ENCODE peak calls at places on chromosomes 1 and 21, in four cellular contexts. C, U, V and D are unnamed samples.

GRCh38 chr1:110380667-110381283 is 10.1 kb downstream of the SLC16A4 start:
- DNase-seq in V (no peak), C (no peak), U (no peak), D (no peak)

GRCh38 chr1:93842750-93843500 is 36.1 kb downstream of the DNTTIP2 start:
- DNase-seq in V (no peak), U (no peak), C (no peak), D (no peak)

GRCh38 chr1:29156543-29157268 is 25.0 kb downstream of the SRSF4 start:
- DNase-seq in U (no peak), V (no peak), C (no peak), D (peak)

GRCh38 chr1:42682739-42683529 is 716 bp downstream of the YBX1 start:
- DNase-seq in V (peak), U (no peak), C (peak), D (peak)

GRCh38 chr1:200856716-200857352 is 15.9 kb upstream of the GPR25 start:
- DNase-seq in U (no peak), C (no peak), V (no peak), D (no peak)

GRCh38 chr21:44428281-44428942 is 26.9 kb upstream of the LRRC3 start:
- DNase-seq in U (no peak), V (peak), C (peak), D (peak)

GRCh38 chr1:178644308-178645120 is 80.5 kb upstream of the RALGPS2 start:
- DNase-seq in V (peak), C (no peak), U (no peak), D (no peak)

GRCh38 chr1:201896951-201897391 is 8.3 kb downstream of the SHISA4 start:
- DNase-seq in C (no peak), V (no peak), U (no peak), D (no peak)

GRCh38 chr1:210328032-210328745 is 513 bp upstream of the HHAT start:
- DNase-seq in U (no peak), C (no peak), V (no peak), D (no peak)

GRCh38 chr1:67689267-67690017 is 4.4 kb downstream of the GADD45A start:
- DNase-seq in U (no peak), V (no peak), C (no peak), D (no peak)

GRCh38 chr1:216560527-216560926 is 137.3 kb upstream of the USH2A start:
- DNase-seq in C (no peak), V (no peak), U (no peak), D (no peak)

GRCh38 chr1:109188776-109189175 is 24.9 kb upstream of the SARS1 start:
- DNase-seq in C (no peak), U (no peak), V (no peak), D (no peak)

GRCh38 chr21:20647603-20648002 is 350.6 kb upstream of the NCAM2 start:
- DNase-seq in V (no peak), C (no peak), U (no peak), D (no peak)

GRCh38 chr21:17387030-17387617 is 125.7 kb upstream of the CXADR start:
- DNase-seq in V (peak), U (peak), C (peak), D (peak)

GRCh38 chr21:21851205-21851604 is 853.0 kb downstream of the NCAM2 start:
- DNase-seq in U (no peak), V (no peak), C (no peak), D (no peak)

GRCh38 chr1:236141447-236142357 is 637 bp upstream of the GPR137B start:
- DNase-seq in C (peak), V (no peak), U (no peak), D (no peak)

GRCh38 chr1:151372411-151372934 is at the start of gene SELENBP1:
- DNase-seq in V (peak), U (no peak), C (peak), D (peak)

GRCh38 chr1:29120367-29120766 is 3.3 kb downstream of the TMEM200B start:
- DNase-seq in U (no peak), V (no peak), C (no peak), D (no peak)

GRCh38 chr1:36553591-36554417 is 71.1 kb upstream of the CSF3R start:
- DNase-seq in C (peak), V (peak), U (no peak), D (peak)

GRCh38 chr1:70790232-70790923 is 257.2 kb downstream of the PTGER3 start:
- DNase-seq in V (no peak), U (no peak), C (no peak), D (no peak)

GRCh38 chr1:61459345-61459744 is 265.6 kb downstream of the TM2D1 start:
- DNase-seq in C (no peak), V (no peak), U (no peak), D (no peak)

GRCh38 chr1:93815738-93816110 is 63.3 kb downstream of the DNTTIP2 start:
- DNase-seq in V (no peak), U (no peak), C (no peak), D (no peak)

GRCh38 chr1:200590001-200590400 is 30.6 kb downstream of the KIF14 start:
- DNase-seq in V (no peak), U (no peak), C (no peak), D (no peak)

DNA sequence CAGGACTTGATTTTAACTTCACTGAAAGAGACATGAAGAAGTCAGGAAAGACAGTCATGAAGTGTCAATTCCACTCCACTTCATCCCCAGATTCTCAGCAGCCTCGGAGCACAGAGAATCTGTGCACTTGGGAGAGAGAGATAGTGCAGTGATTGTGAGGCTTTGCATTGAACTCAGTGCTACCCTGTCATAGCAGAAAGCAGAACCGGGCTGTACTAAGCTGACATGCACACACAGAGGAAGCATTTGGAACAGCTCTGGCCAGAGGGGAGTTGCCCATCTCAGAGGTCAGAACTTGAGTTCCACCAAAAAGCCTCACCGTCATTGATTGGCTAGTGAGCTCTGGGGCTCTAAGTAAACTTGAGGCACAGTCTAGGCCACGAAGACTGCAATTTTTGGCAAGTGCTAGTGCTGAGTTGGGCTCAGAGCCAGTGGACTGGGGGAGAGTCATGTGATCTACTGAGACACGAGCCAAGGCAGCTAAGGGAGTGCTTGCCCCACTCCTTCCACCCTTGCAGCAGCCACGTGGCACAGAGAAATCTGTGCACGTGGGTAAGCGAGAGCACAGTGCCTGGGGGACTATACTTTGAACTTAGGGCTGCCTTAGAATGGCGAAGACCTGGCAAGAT is 810.2 kb upstream of the ADAMTS5 start:
- DNase-seq in U (no peak), C (no peak), V (no peak), D (no peak)
- TF ChIP-seq CHD4 in U (no peak), C (no peak), V (no peak), D (no peak)

DNA sequence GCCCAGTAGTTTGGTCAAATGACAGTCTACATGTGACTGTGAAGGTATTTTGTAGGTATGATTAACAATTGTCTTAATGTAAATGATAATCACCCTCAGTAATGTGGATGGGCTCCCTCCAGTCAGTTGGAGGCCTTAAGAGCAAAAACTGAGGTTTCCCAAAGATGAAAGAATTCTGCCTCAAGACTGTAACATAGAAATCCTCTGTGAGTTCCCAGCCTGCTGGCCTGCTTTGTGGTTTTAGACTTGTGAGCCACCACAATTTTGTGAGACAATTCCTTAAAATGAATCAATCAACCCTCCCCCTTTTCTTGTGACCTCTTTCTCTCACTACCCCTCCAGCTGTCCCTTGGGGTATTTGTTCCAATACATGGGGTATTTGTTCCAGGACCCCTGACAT is 226.4 kb upstream of the DPYD start:
- DNase-seq in C (no peak), U (no peak), V (no peak), D (no peak)
- TF ChIP-seq CHD4 in C (no peak), U (no peak), V (no peak), D (no peak)

GRCh38 chr1:20575544-20576056 is 13.3 kb upstream of the CDA start:
- DNase-seq in U (no peak), C (no peak), V (no peak), D (no peak)

GRCh38 chr1:20573987-20574386 is 14.9 kb upstream of the CDA start:
- DNase-seq in C (no peak), V (no peak), U (no peak), D (no peak)

GRCh38 chr1:20578062-20578461 is 10.8 kb upstream of the CDA start:
- DNase-seq in C (no peak), V (no peak), U (no peak), D (no peak)

GRCh38 chr1:20574686-20575543 is 14.0 kb upstream of the CDA start:
- DNase-seq in C (peak), U (no peak), V (peak), D (peak)

GRCh38 chr1:20578721-20579380 is 10.0 kb upstream of the CDA start:
- DNase-seq in V (no peak), U (no peak), C (no peak), D (no peak)
- TF ChIP-seq CHD4 in V (no peak), U (no peak), C (no peak), D (no peak)

DNA sequence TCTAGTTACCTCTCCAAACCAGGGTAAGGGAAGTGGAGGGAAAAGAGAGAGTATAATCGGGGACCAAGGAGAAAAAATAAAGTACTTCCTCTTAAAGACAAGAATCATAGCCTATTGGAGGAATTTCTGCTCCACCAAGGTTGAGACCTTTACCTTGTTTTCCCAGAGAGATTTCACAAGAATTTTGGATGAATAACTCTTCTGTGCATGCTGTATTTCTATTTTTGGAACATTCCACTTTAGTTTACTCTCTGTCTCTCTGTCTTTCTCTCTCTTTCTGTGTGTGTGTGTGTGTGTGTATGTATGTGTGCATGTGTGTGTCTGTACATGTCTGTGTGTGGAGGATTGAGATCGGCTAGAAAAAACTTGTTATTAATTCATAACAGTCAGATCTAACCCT is 318.4 kb upstream of the RGS18 start:
- DNase-seq in C (no peak), V (peak), U (no peak), D (no peak)
- TF ChIP-seq CHD4 in C (no peak), V (no peak), U (no peak), D (no peak)

GRCh38 chr1:1616045-1616821 is 933 bp downstream of the MIB2 start:
- DNase-seq in U (no peak), C (no peak), V (no peak), D (peak)
- TF ChIP-seq CHD4 in U (no peak), C (no peak), V (no peak), D (no peak)

GRCh38 chr1:174965006-174965971 is 34.5 kb upstream of the CACYBP start:
- DNase-seq in U (no peak), V (no peak), C (no peak), D (no peak)

GRCh38 chr1:174967845-174968705 is 31.7 kb upstream of the CACYBP start:
- DNase-seq in C (no peak), V (no peak), U (no peak), D (no peak)

GRCh38 chr1:174963547-174964125 is 36.1 kb upstream of the CACYBP start:
- DNase-seq in U (no peak), V (no peak), C (no peak), D (peak)

GRCh38 chr1:174964261-174964984 is 35.3 kb upstream of the CACYBP start:
- DNase-seq in C (no peak), V (no peak), U (no peak), D (peak)

GRCh38 chr1:174966000-174966572 is 33.7 kb upstream of the CACYBP start:
- DNase-seq in U (no peak), V (no peak), C (no peak), D (no peak)
- TF ChIP-seq CHD4 in U (no peak), V (no peak), C (no peak), D (no peak)

GRCh38 chr1:54565113-54565501 is 17.1 kb downstream of the ACOT11 start:
- DNase-seq in V (peak), U (no peak), C (no peak), D (peak)

GRCh38 chr1:54559771-54560231 is 11.8 kb downstream of the ACOT11 start:
- DNase-seq in C (no peak), U (no peak), V (no peak), D (no peak)

GRCh38 chr1:54567961-54568360 is 19.9 kb downstream of the ACOT11 start:
- DNase-seq in C (no peak), U (no peak), V (no peak), D (no peak)

GRCh38 chr1:54566438-54567141 is 18.6 kb downstream of the ACOT11 start:
- DNase-seq in U (no peak), C (no peak), V (no peak), D (no peak)

DNA sequence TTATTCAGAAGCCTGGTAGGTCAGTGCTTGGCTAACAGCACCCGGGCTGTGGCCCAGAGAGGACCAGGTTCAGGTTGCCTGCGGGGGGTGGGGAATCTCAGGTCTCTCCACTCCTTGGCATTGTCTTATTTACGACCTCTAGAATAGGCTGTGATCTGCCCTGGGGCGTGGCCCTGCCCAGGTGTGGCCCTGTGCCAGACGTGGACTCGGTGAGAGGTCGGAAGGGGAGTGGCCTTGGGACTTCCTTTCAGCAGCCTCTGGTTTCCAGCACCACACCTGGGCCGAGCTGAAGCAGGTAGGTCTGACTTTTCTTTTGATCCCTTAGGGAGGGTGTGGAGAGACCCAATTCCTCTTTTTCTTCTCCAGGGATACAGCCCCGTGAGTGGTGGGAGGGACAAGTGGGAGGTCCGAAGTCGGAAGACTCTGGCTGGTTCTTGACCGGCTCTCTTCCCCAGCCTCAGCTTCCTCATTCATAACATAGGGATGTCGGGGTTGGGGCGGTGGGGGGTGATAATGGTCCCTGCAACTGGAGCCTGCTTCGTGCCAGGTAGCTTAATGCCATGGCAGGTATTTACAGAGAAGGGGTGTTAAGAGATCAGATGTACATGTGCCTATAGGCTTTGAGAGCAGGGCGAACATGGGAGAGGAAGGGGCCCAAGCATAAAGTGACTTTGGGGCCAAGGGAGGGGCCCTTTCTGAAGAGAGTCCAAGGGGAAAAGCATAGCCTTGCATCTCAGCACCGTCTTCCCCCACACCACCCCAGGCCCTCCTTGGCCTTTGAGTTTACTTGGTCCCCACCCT is 16.5 kb downstream of the ACOT11 start:
- DNase-seq in C (no peak), V (no peak), U (no peak), D (no peak)
- TF ChIP-seq CHD4 in C (no peak), V (no peak), U (no peak), D (no peak)